ENCODE peak calls at places on chromosomes 12 and 14, in ten cellular contexts. One of them, this sample, is unnamed.

GRCh38 chr12:107091381-107091780 is 2.0 kb downstream of the CRY1 start:
- DNase-seq in A549: no peak
- DNase-seq in EH: peak; percentile 81
- DNase-seq in amygdala: no peak
- DNase-seq in hepatic stellate cell: no peak
- DNase-seq in hippocampal formation: no peak
- DNase-seq in activated CD4-positive, alpha-beta T cell treated with anti-CD3 and anti-CD28 coated beads, Interleukin-2, amount 50 U/mL, for 4 hours: no peak
- DNase-seq in Right ventricle myocardium superior: no peak
- DNase-seq in H9: no peak
- DNase-seq in activated T-helper 1 cell treated with anti-CD3 and anti-CD28 coated beads, Interleukin-12 subunit alpha, Interleukin-12 subunit beta, Interleukin-2, Interleukin-4 antibody, amounts not matched to agents 30 ng/mL and 10 ng/mL and 1 ng/mL, durations not matched to agents 14 hours and 24 hours and 36 hours: no peak
- DNase-seq in this sample: no peak

GRCh38 chr12:83574142-83574541 is 887.4 kb downstream of the TMTC2 start:
- DNase-seq in hepatic stellate cell: no peak
- DNase-seq in H9: no peak
- DNase-seq in EH: no peak
- DNase-seq in hippocampal formation: no peak
- DNase-seq in amygdala: no peak
- DNase-seq in activated T-helper 1 cell treated with anti-CD3 and anti-CD28 coated beads, Interleukin-12 subunit alpha, Interleukin-12 subunit beta, Interleukin-2, Interleukin-4 antibody, amounts not matched to agents 30 ng/mL and 10 ng/mL and 1 ng/mL, durations not matched to agents 14 hours and 24 hours and 36 hours: no peak
- DNase-seq in Right ventricle myocardium superior: no peak
- DNase-seq in A549: no peak
- DNase-seq in activated CD4-positive, alpha-beta T cell treated with anti-CD3 and anti-CD28 coated beads, Interleukin-2, amount 50 U/mL, for 4 hours: no peak
- DNase-seq in this sample: no peak

GRCh38 chr14:93090826-93091583 is 24.7 kb downstream of the ITPK1 start:
- DNase-seq in hepatic stellate cell: no peak
- DNase-seq in Right ventricle myocardium superior: peak; percentile 65
- DNase-seq in EH: peak; percentile 44
- DNase-seq in activated CD4-positive, alpha-beta T cell treated with anti-CD3 and anti-CD28 coated beads, Interleukin-2, amount 50 U/mL, for 4 hours: no peak
- DNase-seq in amygdala: no peak
- DNase-seq in H9: no peak
- DNase-seq in activated T-helper 1 cell treated with anti-CD3 and anti-CD28 coated beads, Interleukin-12 subunit alpha, Interleukin-12 subunit beta, Interleukin-2, Interleukin-4 antibody, amounts not matched to agents 30 ng/mL and 10 ng/mL and 1 ng/mL, durations not matched to agents 14 hours and 24 hours and 36 hours: no peak
- DNase-seq in A549: no peak
- DNase-seq in hippocampal formation: peak; percentile 36
- DNase-seq in this sample: no peak

GRCh38 chr12:62256408-62257079 is 3.7 kb upstream of the USP15 start:
- DNase-seq in amygdala: no peak
- DNase-seq in EH: no peak
- DNase-seq in Right ventricle myocardium superior: no peak
- DNase-seq in hippocampal formation: no peak
- DNase-seq in H9: no peak
- DNase-seq in hepatic stellate cell: no peak
- DNase-seq in A549: no peak
- DNase-seq in activated CD4-positive, alpha-beta T cell treated with anti-CD3 and anti-CD28 coated beads, Interleukin-2, amount 50 U/mL, for 4 hours: peak; percentile 82
- DNase-seq in activated T-helper 1 cell treated with anti-CD3 and anti-CD28 coated beads, Interleukin-12 subunit alpha, Interleukin-12 subunit beta, Interleukin-2, Interleukin-4 antibody, amounts not matched to agents 30 ng/mL and 10 ng/mL and 1 ng/mL, durations not matched to agents 14 hours and 24 hours and 36 hours: no peak
- DNase-seq in this sample: no peak

GRCh38 chr14:74610866-74611671 is 968 bp downstream of the LTBP2 start:
- DNase-seq in A549: no peak
- DNase-seq in amygdala: no peak
- DNase-seq in EH: peak; percentile 45
- DNase-seq in hippocampal formation: no peak
- DNase-seq in H9: peak; percentile 59
- DNase-seq in activated CD4-positive, alpha-beta T cell treated with anti-CD3 and anti-CD28 coated beads, Interleukin-2, amount 50 U/mL, for 4 hours: no peak
- DNase-seq in hepatic stellate cell: no peak
- DNase-seq in Right ventricle myocardium superior: no peak
- DNase-seq in activated T-helper 1 cell treated with anti-CD3 and anti-CD28 coated beads, Interleukin-12 subunit alpha, Interleukin-12 subunit beta, Interleukin-2, Interleukin-4 antibody, amounts not matched to agents 30 ng/mL and 10 ng/mL and 1 ng/mL, durations not matched to agents 14 hours and 24 hours and 36 hours: no peak
- DNase-seq in this sample: peak; percentile 65

GRCh38 chr12:115243933-115244628 is 560.1 kb upstream of the TBX3 start:
- DNase-seq in activated T-helper 1 cell treated with anti-CD3 and anti-CD28 coated beads, Interleukin-12 subunit alpha, Interleukin-12 subunit beta, Interleukin-2, Interleukin-4 antibody, amounts not matched to agents 30 ng/mL and 10 ng/mL and 1 ng/mL, durations not matched to agents 14 hours and 24 hours and 36 hours: no peak
- DNase-seq in EH: no peak
- DNase-seq in A549: no peak
- DNase-seq in amygdala: no peak
- DNase-seq in hepatic stellate cell: no peak
- DNase-seq in H9: no peak
- DNase-seq in hippocampal formation: no peak
- DNase-seq in Right ventricle myocardium superior: no peak
- DNase-seq in activated CD4-positive, alpha-beta T cell treated with anti-CD3 and anti-CD28 coated beads, Interleukin-2, amount 50 U/mL, for 4 hours: no peak
- DNase-seq in this sample: no peak

GRCh38 chr12:30794020-30794419 is 39.3 kb upstream of the CAPRIN2 start:
- DNase-seq in hepatic stellate cell: no peak
- DNase-seq in amygdala: no peak
- DNase-seq in activated CD4-positive, alpha-beta T cell treated with anti-CD3 and anti-CD28 coated beads, Interleukin-2, amount 50 U/mL, for 4 hours: no peak
- DNase-seq in Right ventricle myocardium superior: no peak
- DNase-seq in activated T-helper 1 cell treated with anti-CD3 and anti-CD28 coated beads, Interleukin-12 subunit alpha, Interleukin-12 subunit beta, Interleukin-2, Interleukin-4 antibody, amounts not matched to agents 30 ng/mL and 10 ng/mL and 1 ng/mL, durations not matched to agents 14 hours and 24 hours and 36 hours: no peak
- DNase-seq in A549: no peak
- DNase-seq in H9: no peak
- DNase-seq in hippocampal formation: no peak
- DNase-seq in EH: no peak
- DNase-seq in this sample: no peak

GRCh38 chr12:95440401-95440800 is 33.6 kb upstream of the METAP2 start:
- DNase-seq in hepatic stellate cell: no peak
- DNase-seq in activated T-helper 1 cell treated with anti-CD3 and anti-CD28 coated beads, Interleukin-12 subunit alpha, Interleukin-12 subunit beta, Interleukin-2, Interleukin-4 antibody, amounts not matched to agents 30 ng/mL and 10 ng/mL and 1 ng/mL, durations not matched to agents 14 hours and 24 hours and 36 hours: no peak
- DNase-seq in activated CD4-positive, alpha-beta T cell treated with anti-CD3 and anti-CD28 coated beads, Interleukin-2, amount 50 U/mL, for 4 hours: no peak
- DNase-seq in Right ventricle myocardium superior: no peak
- DNase-seq in EH: peak; percentile 67
- DNase-seq in hippocampal formation: no peak
- DNase-seq in amygdala: no peak
- DNase-seq in H9: no peak
- DNase-seq in A549: no peak
- DNase-seq in this sample: no peak

GRCh38 chr14:93832665-93833064 is 44.4 kb upstream of the PRIMA1 start:
- DNase-seq in activated T-helper 1 cell treated with anti-CD3 and anti-CD28 coated beads, Interleukin-12 subunit alpha, Interleukin-12 subunit beta, Interleukin-2, Interleukin-4 antibody, amounts not matched to agents 30 ng/mL and 10 ng/mL and 1 ng/mL, durations not matched to agents 14 hours and 24 hours and 36 hours: no peak
- DNase-seq in A549: no peak
- DNase-seq in H9: no peak
- DNase-seq in EH: no peak
- DNase-seq in hippocampal formation: no peak
- DNase-seq in amygdala: no peak
- DNase-seq in activated CD4-positive, alpha-beta T cell treated with anti-CD3 and anti-CD28 coated beads, Interleukin-2, amount 50 U/mL, for 4 hours: no peak
- DNase-seq in hepatic stellate cell: no peak
- DNase-seq in Right ventricle myocardium superior: peak; percentile 51
- DNase-seq in this sample: no peak

GRCh38 chr12:1013618-1014489 is 22.8 kb downstream of the ERC1 start:
- DNase-seq in hippocampal formation: no peak
- DNase-seq in Right ventricle myocardium superior: no peak
- DNase-seq in activated CD4-positive, alpha-beta T cell treated with anti-CD3 and anti-CD28 coated beads, Interleukin-2, amount 50 U/mL, for 4 hours: no peak
- DNase-seq in A549: no peak
- DNase-seq in amygdala: no peak
- DNase-seq in EH: peak; percentile 87
- DNase-seq in activated T-helper 1 cell treated with anti-CD3 and anti-CD28 coated beads, Interleukin-12 subunit alpha, Interleukin-12 subunit beta, Interleukin-2, Interleukin-4 antibody, amounts not matched to agents 30 ng/mL and 10 ng/mL and 1 ng/mL, durations not matched to agents 14 hours and 24 hours and 36 hours: no peak
- DNase-seq in H9: no peak
- DNase-seq in hepatic stellate cell: no peak
- DNase-seq in this sample: no peak

GRCh38 chr14:56085471-56085870 is 32.7 kb upstream of the PELI2 start:
- DNase-seq in amygdala: no peak
- DNase-seq in hepatic stellate cell: no peak
- DNase-seq in activated T-helper 1 cell treated with anti-CD3 and anti-CD28 coated beads, Interleukin-12 subunit alpha, Interleukin-12 subunit beta, Interleukin-2, Interleukin-4 antibody, amounts not matched to agents 30 ng/mL and 10 ng/mL and 1 ng/mL, durations not matched to agents 14 hours and 24 hours and 36 hours: no peak
- DNase-seq in EH: no peak
- DNase-seq in A549: peak; percentile 4
- DNase-seq in activated CD4-positive, alpha-beta T cell treated with anti-CD3 and anti-CD28 coated beads, Interleukin-2, amount 50 U/mL, for 4 hours: no peak
- DNase-seq in H9: no peak
- DNase-seq in Right ventricle myocardium superior: no peak
- DNase-seq in hippocampal formation: no peak
- DNase-seq in this sample: no peak

GRCh38 chr12:53217049-53217929 is 10.2 kb upstream of the ITGB7 start:
- DNase-seq in activated T-helper 1 cell treated with anti-CD3 and anti-CD28 coated beads, Interleukin-12 subunit alpha, Interleukin-12 subunit beta, Interleukin-2, Interleukin-4 antibody, amounts not matched to agents 30 ng/mL and 10 ng/mL and 1 ng/mL, durations not matched to agents 14 hours and 24 hours and 36 hours: no peak
- DNase-seq in activated CD4-positive, alpha-beta T cell treated with anti-CD3 and anti-CD28 coated beads, Interleukin-2, amount 50 U/mL, for 4 hours: no peak
- DNase-seq in EH: peak; percentile 52
- DNase-seq in H9: peak; percentile 88
- DNase-seq in amygdala: no peak
- DNase-seq in hepatic stellate cell: no peak
- DNase-seq in hippocampal formation: no peak
- DNase-seq in Right ventricle myocardium superior: peak; percentile 80
- DNase-seq in A549: no peak
- DNase-seq in this sample: peak; percentile 96

GRCh38 chr14:68882235-68882634 is 89.4 kb upstream of the ZFP36L1 start:
- DNase-seq in H9: no peak
- DNase-seq in activated T-helper 1 cell treated with anti-CD3 and anti-CD28 coated beads, Interleukin-12 subunit alpha, Interleukin-12 subunit beta, Interleukin-2, Interleukin-4 antibody, amounts not matched to agents 30 ng/mL and 10 ng/mL and 1 ng/mL, durations not matched to agents 14 hours and 24 hours and 36 hours: no peak
- DNase-seq in amygdala: no peak
- DNase-seq in A549: no peak
- DNase-seq in activated CD4-positive, alpha-beta T cell treated with anti-CD3 and anti-CD28 coated beads, Interleukin-2, amount 50 U/mL, for 4 hours: no peak
- DNase-seq in EH: no peak
- DNase-seq in hepatic stellate cell: no peak
- DNase-seq in hippocampal formation: no peak
- DNase-seq in Right ventricle myocardium superior: no peak
- DNase-seq in this sample: no peak

GRCh38 chr12:46088040-46088439 is 97.7 kb upstream of the SCAF11 start:
- DNase-seq in activated T-helper 1 cell treated with anti-CD3 and anti-CD28 coated beads, Interleukin-12 subunit alpha, Interleukin-12 subunit beta, Interleukin-2, Interleukin-4 antibody, amounts not matched to agents 30 ng/mL and 10 ng/mL and 1 ng/mL, durations not matched to agents 14 hours and 24 hours and 36 hours: no peak
- DNase-seq in H9: no peak
- DNase-seq in hippocampal formation: no peak
- DNase-seq in EH: no peak
- DNase-seq in amygdala: no peak
- DNase-seq in A549: no peak
- DNase-seq in hepatic stellate cell: no peak
- DNase-seq in Right ventricle myocardium superior: no peak
- DNase-seq in activated CD4-positive, alpha-beta T cell treated with anti-CD3 and anti-CD28 coated beads, Interleukin-2, amount 50 U/mL, for 4 hours: no peak
- DNase-seq in this sample: no peak

GRCh38 chr12:93915411-93915810 is 233.0 kb upstream of the PLXNC1 start:
- DNase-seq in hippocampal formation: no peak
- DNase-seq in amygdala: no peak
- DNase-seq in hepatic stellate cell: no peak
- DNase-seq in A549: no peak
- DNase-seq in activated T-helper 1 cell treated with anti-CD3 and anti-CD28 coated beads, Interleukin-12 subunit alpha, Interleukin-12 subunit beta, Interleukin-2, Interleukin-4 antibody, amounts not matched to agents 30 ng/mL and 10 ng/mL and 1 ng/mL, durations not matched to agents 14 hours and 24 hours and 36 hours: no peak
- DNase-seq in activated CD4-positive, alpha-beta T cell treated with anti-CD3 and anti-CD28 coated beads, Interleukin-2, amount 50 U/mL, for 4 hours: no peak
- DNase-seq in EH: no peak
- DNase-seq in H9: no peak
- DNase-seq in Right ventricle myocardium superior: no peak
- DNase-seq in this sample: no peak

GRCh38 chr12:51118706-51119105 is 35.3 kb upstream of the CSRNP2 start:
- DNase-seq in EH: peak; percentile 52
- DNase-seq in Right ventricle myocardium superior: no peak
- DNase-seq in amygdala: no peak
- DNase-seq in H9: no peak
- DNase-seq in activated T-helper 1 cell treated with anti-CD3 and anti-CD28 coated beads, Interleukin-12 subunit alpha, Interleukin-12 subunit beta, Interleukin-2, Interleukin-4 antibody, amounts not matched to agents 30 ng/mL and 10 ng/mL and 1 ng/mL, durations not matched to agents 14 hours and 24 hours and 36 hours: no peak
- DNase-seq in hippocampal formation: no peak
- DNase-seq in A549: no peak
- DNase-seq in hepatic stellate cell: peak; percentile 7
- DNase-seq in activated CD4-positive, alpha-beta T cell treated with anti-CD3 and anti-CD28 coated beads, Interleukin-2, amount 50 U/mL, for 4 hours: no peak
- DNase-seq in this sample: no peak

GRCh38 chr12:8078400-8078799 is 3.7 kb upstream of the NECAP1 start:
- DNase-seq in EH: peak; percentile 68
- DNase-seq in activated CD4-positive, alpha-beta T cell treated with anti-CD3 and anti-CD28 coated beads, Interleukin-2, amount 50 U/mL, for 4 hours: peak; percentile 51
- DNase-seq in hippocampal formation: no peak
- DNase-seq in H9: peak; percentile 62
- DNase-seq in activated T-helper 1 cell treated with anti-CD3 and anti-CD28 coated beads, Interleukin-12 subunit alpha, Interleukin-12 subunit beta, Interleukin-2, Interleukin-4 antibody, amounts not matched to agents 30 ng/mL and 10 ng/mL and 1 ng/mL, durations not matched to agents 14 hours and 24 hours and 36 hours: peak; percentile 28
- DNase-seq in Right ventricle myocardium superior: no peak
- DNase-seq in A549: no peak
- DNase-seq in amygdala: peak; percentile 13
- DNase-seq in hepatic stellate cell: peak; percentile 58
- DNase-seq in this sample: peak; percentile 60

GRCh38 chr12:93104535-93104934 is 175.4 kb upstream of the EEA1 start:
- DNase-seq in EH: no peak
- DNase-seq in hepatic stellate cell: no peak
- DNase-seq in Right ventricle myocardium superior: no peak
- DNase-seq in amygdala: no peak
- DNase-seq in activated T-helper 1 cell treated with anti-CD3 and anti-CD28 coated beads, Interleukin-12 subunit alpha, Interleukin-12 subunit beta, Interleukin-2, Interleukin-4 antibody, amounts not matched to agents 30 ng/mL and 10 ng/mL and 1 ng/mL, durations not matched to agents 14 hours and 24 hours and 36 hours: no peak
- DNase-seq in H9: no peak
- DNase-seq in activated CD4-positive, alpha-beta T cell treated with anti-CD3 and anti-CD28 coated beads, Interleukin-2, amount 50 U/mL, for 4 hours: no peak
- DNase-seq in A549: no peak
- DNase-seq in hippocampal formation: no peak
- DNase-seq in this sample: no peak

GRCh38 chr12:58346032-58346632 is 404.8 kb downstream of the ATP23 start:
- DNase-seq in hepatic stellate cell: peak; percentile 26
- DNase-seq in H9: no peak
- DNase-seq in activated CD4-positive, alpha-beta T cell treated with anti-CD3 and anti-CD28 coated beads, Interleukin-2, amount 50 U/mL, for 4 hours: no peak
- DNase-seq in amygdala: no peak
- DNase-seq in EH: peak; percentile 75
- DNase-seq in Right ventricle myocardium superior: no peak
- DNase-seq in hippocampal formation: no peak
- DNase-seq in activated T-helper 1 cell treated with anti-CD3 and anti-CD28 coated beads, Interleukin-12 subunit alpha, Interleukin-12 subunit beta, Interleukin-2, Interleukin-4 antibody, amounts not matched to agents 30 ng/mL and 10 ng/mL and 1 ng/mL, durations not matched to agents 14 hours and 24 hours and 36 hours: no peak
- DNase-seq in A549: peak; percentile 30
- DNase-seq in this sample: peak; percentile 70

GRCh38 chr14:23430733-23431105 is 4.7 kb downstream of the MYH7 start:
- DNase-seq in hepatic stellate cell: peak; percentile 53
- DNase-seq in H9: no peak
- DNase-seq in Right ventricle myocardium superior: no peak
- DNase-seq in A549: no peak
- DNase-seq in activated T-helper 1 cell treated with anti-CD3 and anti-CD28 coated beads, Interleukin-12 subunit alpha, Interleukin-12 subunit beta, Interleukin-2, Interleukin-4 antibody, amounts not matched to agents 30 ng/mL and 10 ng/mL and 1 ng/mL, durations not matched to agents 14 hours and 24 hours and 36 hours: no peak
- DNase-seq in amygdala: peak; percentile 28
- DNase-seq in activated CD4-positive, alpha-beta T cell treated with anti-CD3 and anti-CD28 coated beads, Interleukin-2, amount 50 U/mL, for 4 hours: no peak
- DNase-seq in EH: peak; percentile 50
- DNase-seq in hippocampal formation: peak; percentile 13
- DNase-seq in this sample: no peak

GRCh38 chr14:104096751-104097700 is 11.5 kb downstream of the ASPG start:
- DNase-seq in activated CD4-positive, alpha-beta T cell treated with anti-CD3 and anti-CD28 coated beads, Interleukin-2, amount 50 U/mL, for 4 hours: no peak
- DNase-seq in activated T-helper 1 cell treated with anti-CD3 and anti-CD28 coated beads, Interleukin-12 subunit alpha, Interleukin-12 subunit beta, Interleukin-2, Interleukin-4 antibody, amounts not matched to agents 30 ng/mL and 10 ng/mL and 1 ng/mL, durations not matched to agents 14 hours and 24 hours and 36 hours: no peak
- DNase-seq in amygdala: no peak
- DNase-seq in Right ventricle myocardium superior: peak; percentile 23
- DNase-seq in hepatic stellate cell: no peak
- DNase-seq in hippocampal formation: no peak
- DNase-seq in A549: no peak
- DNase-seq in H9: peak; percentile 59
- DNase-seq in EH: no peak
- DNase-seq in this sample: peak; percentile 41

GRCh38 chr14:91554535-91555332 is 44.6 kb upstream of the PPP4R3A start:
- DNase-seq in amygdala: no peak
- DNase-seq in A549: no peak
- DNase-seq in Right ventricle myocardium superior: no peak
- DNase-seq in EH: no peak
- DNase-seq in hepatic stellate cell: no peak
- DNase-seq in activated CD4-positive, alpha-beta T cell treated with anti-CD3 and anti-CD28 coated beads, Interleukin-2, amount 50 U/mL, for 4 hours: no peak
- DNase-seq in activated T-helper 1 cell treated with anti-CD3 and anti-CD28 coated beads, Interleukin-12 subunit alpha, Interleukin-12 subunit beta, Interleukin-2, Interleukin-4 antibody, amounts not matched to agents 30 ng/mL and 10 ng/mL and 1 ng/mL, durations not matched to agents 14 hours and 24 hours and 36 hours: no peak
- DNase-seq in hippocampal formation: no peak
- DNase-seq in H9: no peak
- DNase-seq in this sample: no peak

GRCh38 chr14:75495399-75495798 is 26.9 kb upstream of the BATF start:
- DNase-seq in activated CD4-positive, alpha-beta T cell treated with anti-CD3 and anti-CD28 coated beads, Interleukin-2, amount 50 U/mL, for 4 hours: no peak
- DNase-seq in hepatic stellate cell: no peak
- DNase-seq in A549: no peak
- DNase-seq in hippocampal formation: no peak
- DNase-seq in H9: no peak
- DNase-seq in amygdala: no peak
- DNase-seq in activated T-helper 1 cell treated with anti-CD3 and anti-CD28 coated beads, Interleukin-12 subunit alpha, Interleukin-12 subunit beta, Interleukin-2, Interleukin-4 antibody, amounts not matched to agents 30 ng/mL and 10 ng/mL and 1 ng/mL, durations not matched to agents 14 hours and 24 hours and 36 hours: no peak
- DNase-seq in EH: no peak
- DNase-seq in Right ventricle myocardium superior: no peak
- DNase-seq in this sample: no peak

GRCh38 chr12:93622485-93622884 is 50.0 kb downstream of the SOCS2 start:
- DNase-seq in amygdala: no peak
- DNase-seq in activated CD4-positive, alpha-beta T cell treated with anti-CD3 and anti-CD28 coated beads, Interleukin-2, amount 50 U/mL, for 4 hours: no peak
- DNase-seq in A549: no peak
- DNase-seq in hepatic stellate cell: no peak
- DNase-seq in EH: peak; percentile 90
- DNase-seq in activated T-helper 1 cell treated with anti-CD3 and anti-CD28 coated beads, Interleukin-12 subunit alpha, Interleukin-12 subunit beta, Interleukin-2, Interleukin-4 antibody, amounts not matched to agents 30 ng/mL and 10 ng/mL and 1 ng/mL, durations not matched to agents 14 hours and 24 hours and 36 hours: no peak
- DNase-seq in hippocampal formation: no peak
- DNase-seq in H9: no peak
- DNase-seq in Right ventricle myocardium superior: no peak
- DNase-seq in this sample: no peak

GRCh38 chr12:49808686-49809368 is 19.4 kb downstream of the NCKAP5L start:
- DNase-seq in activated CD4-positive, alpha-beta T cell treated with anti-CD3 and anti-CD28 coated beads, Interleukin-2, amount 50 U/mL, for 4 hours: no peak
- DNase-seq in amygdala: peak; percentile 32
- DNase-seq in hepatic stellate cell: peak; percentile 36
- DNase-seq in Right ventricle myocardium superior: peak; percentile 87
- DNase-seq in A549: no peak
- DNase-seq in activated T-helper 1 cell treated with anti-CD3 and anti-CD28 coated beads, Interleukin-12 subunit alpha, Interleukin-12 subunit beta, Interleukin-2, Interleukin-4 antibody, amounts not matched to agents 30 ng/mL and 10 ng/mL and 1 ng/mL, durations not matched to agents 14 hours and 24 hours and 36 hours: no peak
- DNase-seq in EH: no peak
- DNase-seq in hippocampal formation: peak; percentile 51
- DNase-seq in H9: no peak
- DNase-seq in this sample: peak; percentile 53

GRCh38 chr12:64203775-64204174 is 18.3 kb downstream of the KICS2 start:
- DNase-seq in Right ventricle myocardium superior: no peak
- DNase-seq in hepatic stellate cell: no peak
- DNase-seq in hippocampal formation: no peak
- DNase-seq in H9: no peak
- DNase-seq in activated T-helper 1 cell treated with anti-CD3 and anti-CD28 coated beads, Interleukin-12 subunit alpha, Interleukin-12 subunit beta, Interleukin-2, Interleukin-4 antibody, amounts not matched to agents 30 ng/mL and 10 ng/mL and 1 ng/mL, durations not matched to agents 14 hours and 24 hours and 36 hours: no peak
- DNase-seq in A549: no peak
- DNase-seq in amygdala: no peak
- DNase-seq in activated CD4-positive, alpha-beta T cell treated with anti-CD3 and anti-CD28 coated beads, Interleukin-2, amount 50 U/mL, for 4 hours: no peak
- DNase-seq in EH: no peak
- DNase-seq in this sample: no peak

GRCh38 chr14:59197695-59198262 is 9.3 kb downstream of the DAAM1 start:
- DNase-seq in activated T-helper 1 cell treated with anti-CD3 and anti-CD28 coated beads, Interleukin-12 subunit alpha, Interleukin-12 subunit beta, Interleukin-2, Interleukin-4 antibody, amounts not matched to agents 30 ng/mL and 10 ng/mL and 1 ng/mL, durations not matched to agents 14 hours and 24 hours and 36 hours: no peak
- DNase-seq in hepatic stellate cell: no peak
- DNase-seq in activated CD4-positive, alpha-beta T cell treated with anti-CD3 and anti-CD28 coated beads, Interleukin-2, amount 50 U/mL, for 4 hours: no peak
- DNase-seq in A549: no peak
- DNase-seq in Right ventricle myocardium superior: no peak
- DNase-seq in amygdala: no peak
- DNase-seq in hippocampal formation: no peak
- DNase-seq in EH: no peak
- DNase-seq in H9: no peak
- DNase-seq in this sample: no peak

GRCh38 chr14:105201156-105201927 is 20.2 kb upstream of the NUDT14 start:
- DNase-seq in hepatic stellate cell: no peak
- DNase-seq in amygdala: no peak
- DNase-seq in A549: no peak
- DNase-seq in activated T-helper 1 cell treated with anti-CD3 and anti-CD28 coated beads, Interleukin-12 subunit alpha, Interleukin-12 subunit beta, Interleukin-2, Interleukin-4 antibody, amounts not matched to agents 30 ng/mL and 10 ng/mL and 1 ng/mL, durations not matched to agents 14 hours and 24 hours and 36 hours: no peak
- DNase-seq in activated CD4-positive, alpha-beta T cell treated with anti-CD3 and anti-CD28 coated beads, Interleukin-2, amount 50 U/mL, for 4 hours: no peak
- DNase-seq in EH: no peak
- DNase-seq in H9: no peak
- DNase-seq in Right ventricle myocardium superior: no peak
- DNase-seq in hippocampal formation: no peak
- DNase-seq in this sample: peak; percentile 62